ENCODE peak calls at places on chromosome 7, in seven cellular contexts. S, M, V, X, R, F and C are unnamed samples.

GRCh38 chr7:108000875-108001758 is 1.8 kb downstream of the LAMB1 start:
- ATAC-seq in S (peak), M (peak), V (peak), X (peak), R (peak), F (peak), C (peak)

GRCh38 chr7:22663319-22663718 is 63.7 kb upstream of the IL6 start:
- ATAC-seq in S (no peak), M (peak), V (no peak), X (no peak), R (no peak), F (no peak), C (no peak)

GRCh38 chr7:24720283-24720682 is 37.0 kb downstream of the GSDME start:
- ATAC-seq in S (no peak), M (no peak), V (no peak), X (no peak), R (no peak), F (no peak), C (no peak)

GRCh38 chr7:38398725-38399321 is 125.4 kb upstream of the TARP start:
- ATAC-seq in S (peak), M (no peak), V (peak), X (peak), R (peak), F (peak), C (peak)

GRCh38 chr7:71604818-71605414 is 473.0 kb downstream of the GALNT17 start:
- ATAC-seq in S (no peak), M (no peak), V (no peak), X (peak), R (peak), F (no peak), C (no peak)

GRCh38 chr7:98777051-98777450 is 92.8 kb downstream of the TMEM130 start:
- ATAC-seq in S (no peak), M (peak), V (no peak), X (no peak), R (peak), F (no peak), C (no peak)

GRCh38 chr7:20064974-20065862 is 152.0 kb downstream of the MACC1 start:
- ATAC-seq in S (peak), M (no peak), V (no peak), X (peak), R (no peak), F (no peak), C (no peak)

GRCh38 chr7:1758859-1759521 is 88.9 kb downstream of the ELFN1 start:
- ATAC-seq in S (no peak), M (peak), V (peak), X (no peak), R (peak), F (peak), C (no peak)

GRCh38 chr7:150715293-150715692 is 1.1 kb upstream of the GIMAP1 start:
- ATAC-seq in S (peak), M (no peak), V (no peak), X (peak), R (no peak), F (peak), C (no peak)

GRCh38 chr7:80155374-80155773 is 20.7 kb downstream of the GNAI1 start:
- ATAC-seq in S (no peak), M (no peak), V (no peak), X (no peak), R (no peak), F (no peak), C (no peak)

GRCh38 chr7:2051708-2052656 is 180.8 kb downstream of the MAD1L1 start:
- ATAC-seq in S (no peak), M (peak), V (no peak), X (no peak), R (no peak), F (no peak), C (no peak)

GRCh38 chr7:135709508-135709907 is 18.5 kb downstream of the SLC13A4 start:
- ATAC-seq in S (no peak), M (no peak), V (no peak), X (no peak), R (no peak), F (no peak), C (no peak)

GRCh38 chr7:5595545-5596045 is 172.0 kb upstream of the TNRC18 start:
- ATAC-seq in S (no peak), M (no peak), V (no peak), X (no peak), R (peak), F (no peak), C (no peak)

GRCh38 chr7:121273467-121274167 is 55.2 kb upstream of the WNT16 start:
- ATAC-seq in S (no peak), M (no peak), V (no peak), X (no peak), R (no peak), F (no peak), C (no peak)

GRCh38 chr7:47191876-47192291 is 390.0 kb downstream of the TNS3 start:
- ATAC-seq in S (no peak), M (peak), V (no peak), X (peak), R (no peak), F (peak), C (no peak)

GRCh38 chr7:121755286-121755685 is 117.7 kb upstream of the PTPRZ1 start:
- ATAC-seq in S (no peak), M (no peak), V (no peak), X (no peak), R (no peak), F (no peak), C (no peak)

GRCh38 chr7:139817249-139817648 is 11.8 kb upstream of the TBXAS1 start:
- ATAC-seq in S (no peak), M (no peak), V (no peak), X (no peak), R (no peak), F (no peak), C (no peak)

GRCh38 chr7:108407674-108408073 is 48.6 kb downstream of the NRCAM start:
- ATAC-seq in S (no peak), M (no peak), V (no peak), X (no peak), R (no peak), F (no peak), C (no peak)

GRCh38 chr7:49093218-49093617 is 168.9 kb downstream of the CDC14C start:
- ATAC-seq in S (no peak), M (peak), V (no peak), X (no peak), R (no peak), F (no peak), C (no peak)

GRCh38 chr7:26101471-26102151 is 50.4 kb upstream of the NFE2L3 start:
- ATAC-seq in S (peak), M (peak), V (no peak), X (peak), R (peak), F (peak), C (peak)

GRCh38 chr7:29039747-29040569 is 81.8 kb upstream of the TRIL start:
- ATAC-seq in S (no peak), M (peak), V (no peak), X (no peak), R (no peak), F (no peak), C (no peak)

GRCh38 chr7:35584990-35585389 is 109.9 kb downstream of the HERPUD2 start:
- ATAC-seq in S (no peak), M (no peak), V (no peak), X (no peak), R (no peak), F (no peak), C (no peak)

GRCh38 chr7:142097571-142097970 is 13.9 kb upstream of the MGAM2 start:
- ATAC-seq in S (no peak), M (no peak), V (no peak), X (no peak), R (no peak), F (no peak), C (no peak)

GRCh38 chr7:140557809-140558518 is 78.7 kb upstream of the MKRN1 start:
- ATAC-seq in S (no peak), M (no peak), V (no peak), X (no peak), R (no peak), F (no peak), C (no peak)

GRCh38 chr7:80722596-80723141 is 84.2 kb downstream of the CD36 start:
- ATAC-seq in S (peak), M (peak), V (peak), X (peak), R (peak), F (peak), C (peak)